ENCODE peak calls at places on chromosome 2, in nine cellular contexts. B, O, M, K, H, Y, U, A and X are unnamed samples.

GRCh38 chr2:64404002-64404731 is 49.8 kb upstream of the LGALSL start:
- DNase-seq in B (peak), O (peak), M (peak), K (peak), H (no peak), Y (no peak), U (peak), A (no peak), X (no peak)

GRCh38 chr2:28586864-28587263 is 91.0 kb downstream of the PLB1 start:
- DNase-seq in B (no peak), O (no peak), M (no peak), K (no peak), H (no peak), Y (peak), U (no peak), A (peak), X (no peak)

GRCh38 chr2:212797484-212798205 is 259.0 kb upstream of the ERBB4 start:
- DNase-seq in B (no peak), O (no peak), M (no peak), K (no peak), H (no peak), Y (no peak), U (no peak), A (no peak), X (no peak)

GRCh38 chr2:181977661-181978350 is 7.8 kb upstream of the PPP1R1C start:
- DNase-seq in B (no peak), O (no peak), M (no peak), K (no peak), H (no peak), Y (no peak), U (no peak), A (peak), X (no peak)

GRCh38 chr2:31286961-31287550 is 53.1 kb downstream of the EHD3 start:
- DNase-seq in B (no peak), O (no peak), M (no peak), K (no peak), H (no peak), Y (no peak), U (no peak), A (no peak), X (no peak)

GRCh38 chr2:230347659-230348305 is 20.8 kb downstream of the SP140L start:
- DNase-seq in B (no peak), O (no peak), M (no peak), K (no peak), H (no peak), Y (peak), U (no peak), A (no peak), X (peak)

GRCh38 chr2:33494155-33494779 is 17.8 kb downstream of the RASGRP3 start:
- DNase-seq in B (no peak), O (no peak), M (no peak), K (no peak), H (no peak), Y (no peak), U (no peak), A (no peak), X (no peak)

GRCh38 chr2:8636691-8637636 is 44.9 kb upstream of the ID2 start:
- DNase-seq in B (no peak), O (no peak), M (no peak), K (no peak), H (no peak), Y (no peak), U (no peak), A (no peak), X (no peak)

GRCh38 chr2:128317186-128317897 is 1.3 kb downstream of the HS6ST1 start:
- DNase-seq in B (no peak), O (peak), M (peak), K (peak), H (peak), Y (peak), U (peak), A (peak), X (peak)

GRCh38 chr2:159202568-159203071 is 83.9 kb downstream of the WDSUB1 start:
- DNase-seq in B (no peak), O (no peak), M (no peak), K (peak), H (no peak), Y (no peak), U (peak), A (no peak), X (no peak)

GRCh38 chr2:64204006-64204632 is 59.9 kb upstream of the PELI1 start:
- DNase-seq in B (peak), O (no peak), M (peak), K (no peak), H (no peak), Y (no peak), U (peak), A (peak), X (peak)

GRCh38 chr2:118374974-118375745 is 286.9 kb downstream of the INSIG2 start:
- DNase-seq in B (no peak), O (no peak), M (no peak), K (no peak), H (no peak), Y (no peak), U (no peak), A (no peak), X (no peak)

GRCh38 chr2:217743980-217744761 is 258.6 kb downstream of the TNS1 start:
- DNase-seq in B (no peak), O (no peak), M (no peak), K (no peak), H (no peak), Y (no peak), U (peak), A (no peak), X (no peak)

GRCh38 chr2:46239175-46239846 is 57.9 kb upstream of the EPAS1 start:
- DNase-seq in B (no peak), O (no peak), M (no peak), K (no peak), H (no peak), Y (no peak), U (no peak), A (no peak), X (no peak)

GRCh38 chr2:12488365-12488972 is 228.3 kb upstream of the TRIB2 start:
- DNase-seq in B (no peak), O (no peak), M (no peak), K (no peak), H (no peak), Y (peak), U (no peak), A (peak), X (peak)

GRCh38 chr2:192151848-192152247 is 42.9 kb downstream of the TMEFF2 start:
- DNase-seq in B (no peak), O (no peak), M (no peak), K (no peak), H (peak), Y (no peak), U (no peak), A (no peak), X (no peak)

GRCh38 chr2:156565066-156565710 is 129.0 kb downstream of the GPD2 start:
- DNase-seq in B (no peak), O (no peak), M (peak), K (no peak), H (no peak), Y (no peak), U (no peak), A (no peak), X (no peak)

GRCh38 chr2:100059638-100060037 is 82.8 kb downstream of the AFF3 start:
- DNase-seq in B (no peak), O (no peak), M (no peak), K (no peak), H (no peak), Y (no peak), U (no peak), A (no peak), X (no peak)

GRCh38 chr2:196607073-196607472 is 32.4 kb upstream of the CCDC150 start:
- DNase-seq in B (no peak), O (no peak), M (no peak), K (no peak), H (peak), Y (no peak), U (no peak), A (no peak), X (no peak)

GRCh38 chr2:185338104-185338503 is 400.5 kb upstream of the FSIP2 start:
- DNase-seq in B (no peak), O (no peak), M (no peak), K (no peak), H (no peak), Y (no peak), U (no peak), A (no peak), X (no peak)

GRCh38 chr2:49831698-49832367 is 677.5 kb upstream of the FSHR start:
- DNase-seq in B (no peak), O (no peak), M (no peak), K (no peak), H (no peak), Y (no peak), U (no peak), A (no peak), X (no peak)